ENCODE peak calls at places on chromosome 9, in six cellular contexts. W is iPS-NIHi11, U is esophagus squamous epithelium, V is cerebellar cortex, I is HCT116, C is AG04450. L is an unnamed sample.
A peak's percentile ranks its signal among the peaks of the same experiment; 100 is the strongest.

GRCh38 chr9:211557-211956 is 3.1 kb upstream of the DOCK8 start:
- DNase-seq in I (no peak), C (no peak), W (no peak), V (no peak), U (no peak), L (no peak)

GRCh38 chr9:26324787-26325186 is 567.8 kb downstream of the CAAP1 start:
- DNase-seq in U (no peak), V (no peak), C (peak; percentile 33), I (no peak), W (no peak), L (no peak)

GRCh38 chr9:15353892-15354291 is 46.9 kb upstream of the TTC39B start:
- DNase-seq in W (no peak), U (no peak), V (no peak), C (no peak), I (no peak), L (no peak)

GRCh38 chr9:21764736-21765245 is 37.6 kb upstream of the MTAP start:
- DNase-seq in I (no peak), W (no peak), C (no peak), V (no peak), U (no peak), L (no peak)

GRCh38 chr9:98504883-98505282 is 203.9 kb downstream of the GABBR2 start:
- DNase-seq in W (no peak), C (no peak), I (no peak), V (no peak), U (no peak), L (no peak)

GRCh38 chr9:133786371-133786753 is 48.2 kb upstream of the SARDH start:
- DNase-seq in C (no peak), W (no peak), V (no peak), U (no peak), I (no peak), L (no peak)

GRCh38 chr9:134399435-134400056 is 73.3 kb downstream of the RXRA start:
- DNase-seq in W (peak; percentile 69), C (no peak), I (peak; percentile 36), U (no peak), V (no peak), L (peak; percentile 37)

GRCh38 chr9:38207247-38207778 is 138.3 kb upstream of the SHB start:
- DNase-seq in W (no peak), I (no peak), U (no peak), C (no peak), V (no peak), L (no peak)

GRCh38 chr9:89759563-89759962 is 154.8 kb downstream of the GADD45G start:
- DNase-seq in I (no peak), C (no peak), U (no peak), V (no peak), W (no peak), L (no peak)

GRCh38 chr9:110065527-110065926 is 142.4 kb downstream of the C9orf152 start:
- DNase-seq in U (no peak), V (no peak), C (no peak), I (no peak), W (no peak), L (no peak)

GRCh38 chr9:34646211-34647083 is at the start of gene GALT:
- DNase-seq in V (peak; percentile 89), W (peak; percentile 95), I (peak; percentile 65), U (peak; percentile 68), C (peak; percentile 45), L (peak; percentile 99)

GRCh38 chr9:117073539-117074336 is 341.1 kb downstream of the ASTN2 start:
- DNase-seq in U (no peak), I (no peak), V (peak; percentile 72), C (no peak), W (peak; percentile 60), L (no peak)

GRCh38 chr9:38715684-38716083 is 4.2 kb downstream of the FAM240B start:
- DNase-seq in V (no peak), W (no peak), C (no peak), I (no peak), U (no peak), L (no peak)

GRCh38 chr9:128252317-128253139 is 23.3 kb downstream of the GOLGA2 start:
- DNase-seq in V (peak; percentile 29), C (no peak), W (no peak), I (no peak), U (no peak), L (no peak)

GRCh38 chr9:130938652-130939404 is at the start of gene FIBCD1:
- DNase-seq in W (peak; percentile 78), U (no peak), C (no peak), I (peak; percentile 29), V (no peak), L (peak; percentile 24)

GRCh38 chr9:18623201-18623600 is 149.2 kb downstream of the ADAMTSL1 start:
- DNase-seq in W (no peak), V (no peak), I (no peak), C (no peak), U (no peak), L (no peak)

GRCh38 chr9:109122726-109123621 is 3.2 kb upstream of the TMEM245 start:
- DNase-seq in C (no peak), W (no peak), V (no peak), U (no peak), I (no peak), L (no peak)

GRCh38 chr9:130766904-130767262 is 68.2 kb upstream of the ABL1 start:
- DNase-seq in C (no peak), U (no peak), V (no peak), W (no peak), I (no peak), L (no peak)

GRCh38 chr9:81626511-81626910 is 62.8 kb downstream of the TLE1 start:
- DNase-seq in W (no peak), V (no peak), I (peak; percentile 7), U (no peak), C (no peak), L (no peak)

GRCh38 chr9:98182889-98183599 is 9.4 kb downstream of the CORO2A start:
- DNase-seq in W (no peak), C (no peak), V (no peak), U (no peak), I (no peak), L (no peak)

GRCh38 chr9:114611516-114612271 is 603 bp downstream of the TMEM268 start:
- DNase-seq in U (no peak), C (no peak), V (peak; percentile 63), I (no peak), W (peak; percentile 83), L (peak; percentile 54)

GRCh38 chr9:107738789-107739188 is 249.2 kb upstream of the KLF4 start:
- DNase-seq in W (no peak), C (no peak), V (no peak), I (no peak), U (no peak), L (no peak)

GRCh38 chr9:127109212-127109711 is 13.2 kb downstream of the ANGPTL2 start:
- DNase-seq in I (no peak), W (no peak), V (peak; percentile 29), C (no peak), U (no peak), L (no peak)

GRCh38 chr9:108743426-108743825 is 112.4 kb downstream of the ACTL7B start:
- DNase-seq in V (no peak), I (no peak), W (no peak), U (no peak), C (no peak), L (no peak)

GRCh38 chr9:70832487-70832886 is 288.9 kb downstream of the TRPM3 start:
- DNase-seq in V (no peak), U (no peak), C (no peak), I (no peak), W (no peak), L (no peak)

GRCh38 chr9:118961857-118962256 is 407.4 kb downstream of the BRINP1 start:
- DNase-seq in V (no peak), C (no peak), I (no peak), W (peak; percentile 45), U (no peak), L (no peak)

GRCh38 chr9:126805546-126806262 is 864 bp downstream of the ZBTB43 start:
- DNase-seq in V (no peak), W (no peak), C (no peak), I (peak; percentile 39), U (no peak), L (peak; percentile 93)

GRCh38 chr9:115170674-115171073 is 52.7 kb upstream of the TNC start:
- DNase-seq in V (no peak), C (no peak), U (no peak), W (no peak), I (peak; percentile 48), L (no peak)

GRCh38 chr9:136608331-136609159 is 54.2 kb upstream of the EGFL7 start:
- DNase-seq in U (no peak), V (no peak), W (no peak), I (no peak), C (no peak), L (no peak)

GRCh38 chr9:70902171-70902570 is 219.2 kb downstream of the TRPM3 start:
- DNase-seq in C (no peak), W (no peak), U (no peak), V (peak; percentile 24), I (no peak), L (no peak)

GRCh38 chr9:92294297-92294676 is 790 bp upstream of the IARS1 start:
- DNase-seq in C (no peak), I (no peak), U (no peak), W (no peak), V (peak; percentile 39), L (peak; percentile 31)

GRCh38 chr9:36897019-36897418 is 137.0 kb downstream of the PAX5 start:
- DNase-seq in W (no peak), C (no peak), V (no peak), U (no peak), I (no peak), L (no peak)

GRCh38 chr9:113296796-113297558 is 6.2 kb downstream of the RNF183 start:
- DNase-seq in W (no peak), U (no peak), V (no peak), C (no peak), I (no peak), L (no peak)

L was measured in activated CD4-positive, alpha-beta memory T cell treated with anti-CD3 and anti-CD28 coated beads for 36 hours.